ENCODE peak calls at places on chromosomes 2 and 18, in nine cellular contexts. One of them, this sample, is unnamed.

GRCh38 chr2:67880291-67880761 is 182.5 kb downstream of the C1D start:
- DNase-seq in dorsolateral prefrontal cortex: no peak
- DNase-seq in transverse colon: no peak
- DNase-seq in body of pancreas: peak
- DNase-seq in mesothelial cell of epicardium: no peak
- DNase-seq in suprapubic skin: no peak
- DNase-seq in AG10803: no peak
- DNase-seq in lower leg skin: peak
- DNase-seq in heart right ventricle: no peak
- DNase-seq in this sample: peak

GRCh38 chr2:28754321-28754720 is 2.7 kb downstream of the PPP1CB start:
- DNase-seq in dorsolateral prefrontal cortex: no peak
- DNase-seq in suprapubic skin: no peak
- DNase-seq in heart right ventricle: no peak
- DNase-seq in lower leg skin: no peak
- DNase-seq in body of pancreas: no peak
- DNase-seq in transverse colon: no peak
- DNase-seq in AG10803: no peak
- DNase-seq in mesothelial cell of epicardium: no peak
- DNase-seq in this sample: no peak

GRCh38 chr18:49094136-49094535 is 143.4 kb upstream of the SMAD7 start:
- DNase-seq in AG10803: peak
- DNase-seq in dorsolateral prefrontal cortex: no peak
- DNase-seq in lower leg skin: no peak
- DNase-seq in suprapubic skin: no peak
- DNase-seq in body of pancreas: no peak
- DNase-seq in transverse colon: no peak
- DNase-seq in heart right ventricle: no peak
- DNase-seq in mesothelial cell of epicardium: no peak
- DNase-seq in this sample: no peak

GRCh38 chr18:24862225-24862893 is 401.9 kb downstream of the HRH4 start:
- DNase-seq in body of pancreas: no peak
- DNase-seq in dorsolateral prefrontal cortex: no peak
- DNase-seq in lower leg skin: no peak
- DNase-seq in suprapubic skin: no peak
- DNase-seq in transverse colon: no peak
- DNase-seq in AG10803: no peak
- DNase-seq in heart right ventricle: peak
- DNase-seq in mesothelial cell of epicardium: no peak
- DNase-seq in this sample: no peak

GRCh38 chr2:9768388-9768787 is 74.9 kb upstream of the TAF1B start:
- DNase-seq in mesothelial cell of epicardium: no peak
- DNase-seq in lower leg skin: no peak
- DNase-seq in heart right ventricle: no peak
- DNase-seq in AG10803: no peak
- DNase-seq in dorsolateral prefrontal cortex: no peak
- DNase-seq in suprapubic skin: peak
- DNase-seq in transverse colon: peak
- DNase-seq in body of pancreas: peak
- DNase-seq in this sample: no peak

GRCh38 chr2:157856157-157856455 is 20.0 kb downstream of the ACVR1 start:
- DNase-seq in suprapubic skin: no peak
- DNase-seq in AG10803: no peak
- DNase-seq in dorsolateral prefrontal cortex: no peak
- DNase-seq in body of pancreas: no peak
- DNase-seq in transverse colon: no peak
- DNase-seq in mesothelial cell of epicardium: no peak
- DNase-seq in heart right ventricle: no peak
- DNase-seq in lower leg skin: no peak
- DNase-seq in this sample: no peak

GRCh38 chr2:238165288-238165921 is 6.6 kb downstream of the ERFE start:
- DNase-seq in transverse colon: no peak
- DNase-seq in suprapubic skin: peak
- DNase-seq in body of pancreas: no peak
- DNase-seq in AG10803: no peak
- DNase-seq in dorsolateral prefrontal cortex: no peak
- DNase-seq in mesothelial cell of epicardium: no peak
- DNase-seq in lower leg skin: no peak
- DNase-seq in heart right ventricle: no peak
- DNase-seq in this sample: no peak

GRCh38 chr2:239193426-239193825 is 207.4 kb downstream of the HDAC4 start:
- DNase-seq in heart right ventricle: peak
- DNase-seq in body of pancreas: no peak
- DNase-seq in dorsolateral prefrontal cortex: peak
- DNase-seq in transverse colon: no peak
- DNase-seq in mesothelial cell of epicardium: no peak
- DNase-seq in AG10803: no peak
- DNase-seq in lower leg skin: no peak
- DNase-seq in suprapubic skin: peak
- DNase-seq in this sample: peak

GRCh38 chr2:208399201-208399600 is 7.4 kb upstream of the PTH2R start:
- DNase-seq in transverse colon: no peak
- DNase-seq in mesothelial cell of epicardium: no peak
- DNase-seq in AG10803: no peak
- DNase-seq in dorsolateral prefrontal cortex: no peak
- DNase-seq in suprapubic skin: no peak
- DNase-seq in body of pancreas: no peak
- DNase-seq in heart right ventricle: no peak
- DNase-seq in lower leg skin: no peak
- DNase-seq in this sample: no peak

GRCh38 chr2:72367530-72368225 is 220.0 kb upstream of the CYP26B1 start:
- DNase-seq in suprapubic skin: peak
- DNase-seq in lower leg skin: peak
- DNase-seq in heart right ventricle: peak
- DNase-seq in body of pancreas: peak
- DNase-seq in transverse colon: peak
- DNase-seq in dorsolateral prefrontal cortex: peak
- DNase-seq in AG10803: peak
- DNase-seq in mesothelial cell of epicardium: no peak
- DNase-seq in this sample: peak

GRCh38 chr2:70553334-70553583 is 367 bp downstream of the TGFA start:
- DNase-seq in body of pancreas: peak
- DNase-seq in dorsolateral prefrontal cortex: no peak
- DNase-seq in heart right ventricle: no peak
- DNase-seq in lower leg skin: no peak
- DNase-seq in suprapubic skin: no peak
- DNase-seq in transverse colon: peak
- DNase-seq in AG10803: no peak
- DNase-seq in mesothelial cell of epicardium: no peak
- DNase-seq in this sample: no peak

GRCh38 chr18:60413944-60414547 is 41.5 kb upstream of the MC4R start:
- DNase-seq in suprapubic skin: no peak
- DNase-seq in mesothelial cell of epicardium: no peak
- DNase-seq in dorsolateral prefrontal cortex: no peak
- DNase-seq in body of pancreas: no peak
- DNase-seq in lower leg skin: no peak
- DNase-seq in heart right ventricle: no peak
- DNase-seq in transverse colon: peak
- DNase-seq in AG10803: peak
- DNase-seq in this sample: no peak

GRCh38 chr2:239750929-239751718 is 274.0 kb downstream of the NDUFA10 start:
- DNase-seq in dorsolateral prefrontal cortex: no peak
- DNase-seq in lower leg skin: no peak
- DNase-seq in heart right ventricle: no peak
- DNase-seq in transverse colon: no peak
- DNase-seq in mesothelial cell of epicardium: no peak
- DNase-seq in body of pancreas: no peak
- DNase-seq in AG10803: no peak
- DNase-seq in suprapubic skin: no peak
- DNase-seq in this sample: no peak

GRCh38 chr2:236167297-236168109 is 683 bp downstream of the GBX2 start:
- DNase-seq in suprapubic skin: no peak
- DNase-seq in lower leg skin: no peak
- DNase-seq in heart right ventricle: no peak
- DNase-seq in mesothelial cell of epicardium: no peak
- DNase-seq in transverse colon: no peak
- DNase-seq in AG10803: peak
- DNase-seq in dorsolateral prefrontal cortex: no peak
- DNase-seq in body of pancreas: no peak
- DNase-seq in this sample: peak

GRCh38 chr2:71605781-71606241 is 152.4 kb downstream of the DYSF start:
- DNase-seq in AG10803: no peak
- DNase-seq in dorsolateral prefrontal cortex: peak
- DNase-seq in body of pancreas: no peak
- DNase-seq in heart right ventricle: no peak
- DNase-seq in lower leg skin: no peak
- DNase-seq in suprapubic skin: peak
- DNase-seq in transverse colon: no peak
- DNase-seq in mesothelial cell of epicardium: peak
- DNase-seq in this sample: peak

GRCh38 chr2:31134450-31134849 is 3.8 kb downstream of the GALNT14 start:
- DNase-seq in AG10803: no peak
- DNase-seq in transverse colon: no peak
- DNase-seq in mesothelial cell of epicardium: no peak
- DNase-seq in lower leg skin: no peak
- DNase-seq in heart right ventricle: no peak
- DNase-seq in dorsolateral prefrontal cortex: no peak
- DNase-seq in body of pancreas: no peak
- DNase-seq in suprapubic skin: no peak
- DNase-seq in this sample: no peak

GRCh38 chr18:47209166-47209565 is 33.0 kb upstream of the IER3IP1 start:
- DNase-seq in suprapubic skin: no peak
- DNase-seq in lower leg skin: no peak
- DNase-seq in AG10803: peak
- DNase-seq in body of pancreas: no peak
- DNase-seq in dorsolateral prefrontal cortex: no peak
- DNase-seq in heart right ventricle: no peak
- DNase-seq in mesothelial cell of epicardium: no peak
- DNase-seq in transverse colon: no peak
- DNase-seq in this sample: no peak

GRCh38 chr2:72162574-72162973 is 14.9 kb upstream of the CYP26B1 start:
- DNase-seq in mesothelial cell of epicardium: no peak
- DNase-seq in AG10803: no peak
- DNase-seq in lower leg skin: no peak
- DNase-seq in body of pancreas: no peak
- DNase-seq in heart right ventricle: no peak
- DNase-seq in dorsolateral prefrontal cortex: no peak
- DNase-seq in transverse colon: no peak
- DNase-seq in suprapubic skin: no peak
- DNase-seq in this sample: no peak

GRCh38 chr2:125713533-125713932 is 942.4 kb upstream of the GYPC start:
- DNase-seq in suprapubic skin: no peak
- DNase-seq in body of pancreas: no peak
- DNase-seq in mesothelial cell of epicardium: no peak
- DNase-seq in lower leg skin: no peak
- DNase-seq in heart right ventricle: no peak
- DNase-seq in transverse colon: no peak
- DNase-seq in dorsolateral prefrontal cortex: no peak
- DNase-seq in AG10803: no peak
- DNase-seq in this sample: no peak

GRCh38 chr2:99662761-99663341 is 173.0 kb upstream of the REV1 start:
- DNase-seq in dorsolateral prefrontal cortex: no peak
- DNase-seq in lower leg skin: peak
- DNase-seq in mesothelial cell of epicardium: no peak
- DNase-seq in heart right ventricle: peak
- DNase-seq in suprapubic skin: no peak
- DNase-seq in transverse colon: no peak
- DNase-seq in body of pancreas: peak
- DNase-seq in AG10803: peak
- DNase-seq in this sample: no peak

GRCh38 chr2:165833156-165833555 is 39.1 kb upstream of the GALNT3 start:
- DNase-seq in heart right ventricle: no peak
- DNase-seq in lower leg skin: no peak
- DNase-seq in mesothelial cell of epicardium: no peak
- DNase-seq in body of pancreas: no peak
- DNase-seq in dorsolateral prefrontal cortex: no peak
- DNase-seq in transverse colon: no peak
- DNase-seq in suprapubic skin: no peak
- DNase-seq in AG10803: peak
- DNase-seq in this sample: no peak
- TF ChIP-seq CTCF in heart right ventricle: no peak
- TF ChIP-seq CTCF in lower leg skin: no peak
- TF ChIP-seq CTCF in mesothelial cell of epicardium: no peak
- TF ChIP-seq CTCF in body of pancreas: no peak
- TF ChIP-seq CTCF in dorsolateral prefrontal cortex: no peak
- TF ChIP-seq CTCF in transverse colon: no peak
- TF ChIP-seq CTCF in suprapubic skin: no peak
- TF ChIP-seq CTCF in AG10803: no peak
- TF ChIP-seq CTCF in this sample: no peak

DNA sequence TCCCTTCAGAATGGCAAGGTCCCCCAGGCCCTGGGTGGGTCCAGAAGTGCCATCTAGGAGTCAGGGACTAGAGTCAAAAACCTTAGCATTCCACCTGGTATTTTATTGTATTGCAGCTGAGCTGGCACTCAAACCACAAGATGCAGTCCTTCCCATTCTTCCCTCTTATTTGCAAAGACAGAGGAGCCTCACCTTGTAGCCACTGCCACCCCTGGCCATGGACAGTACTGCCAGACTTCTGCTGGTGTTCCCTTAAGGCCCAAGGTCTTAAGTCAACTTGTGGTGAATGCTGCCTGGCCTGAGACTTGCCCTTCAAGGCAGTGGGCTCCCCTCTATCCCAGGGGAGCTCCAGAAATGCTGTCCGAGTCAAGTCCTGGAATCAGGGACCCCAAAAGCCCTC is 6.9 kb downstream of the UGT1A10 start:
- DNase-seq in body of pancreas: no peak
- DNase-seq in suprapubic skin: no peak
- DNase-seq in AG10803: peak
- DNase-seq in heart right ventricle: no peak
- DNase-seq in mesothelial cell of epicardium: no peak
- DNase-seq in lower leg skin: no peak
- DNase-seq in dorsolateral prefrontal cortex: no peak
- DNase-seq in transverse colon: peak
- DNase-seq in this sample: no peak
- TF ChIP-seq CTCF in body of pancreas: no peak
- TF ChIP-seq CTCF in suprapubic skin: no peak
- TF ChIP-seq CTCF in AG10803: peak
- TF ChIP-seq CTCF in heart right ventricle: no peak
- TF ChIP-seq CTCF in mesothelial cell of epicardium: no peak
- TF ChIP-seq CTCF in lower leg skin: no peak
- TF ChIP-seq CTCF in dorsolateral prefrontal cortex: no peak
- TF ChIP-seq CTCF in transverse colon: peak
- TF ChIP-seq CTCF in this sample: no peak

GRCh38 chr2:231786177-231786916 is at the start of gene COPS7B:
- DNase-seq in suprapubic skin: peak
- DNase-seq in transverse colon: peak
- DNase-seq in AG10803: peak
- DNase-seq in lower leg skin: peak
- DNase-seq in mesothelial cell of epicardium: peak
- DNase-seq in heart right ventricle: peak
- DNase-seq in body of pancreas: peak
- DNase-seq in dorsolateral prefrontal cortex: peak
- DNase-seq in this sample: peak
- TF ChIP-seq CTCF in suprapubic skin: peak
- TF ChIP-seq CTCF in transverse colon: peak
- TF ChIP-seq CTCF in AG10803: peak
- TF ChIP-seq CTCF in lower leg skin: no peak
- TF ChIP-seq CTCF in mesothelial cell of epicardium: no peak
- TF ChIP-seq CTCF in heart right ventricle: no peak
- TF ChIP-seq CTCF in body of pancreas: no peak
- TF ChIP-seq CTCF in dorsolateral prefrontal cortex: peak
- TF ChIP-seq CTCF in this sample: no peak

DNA sequence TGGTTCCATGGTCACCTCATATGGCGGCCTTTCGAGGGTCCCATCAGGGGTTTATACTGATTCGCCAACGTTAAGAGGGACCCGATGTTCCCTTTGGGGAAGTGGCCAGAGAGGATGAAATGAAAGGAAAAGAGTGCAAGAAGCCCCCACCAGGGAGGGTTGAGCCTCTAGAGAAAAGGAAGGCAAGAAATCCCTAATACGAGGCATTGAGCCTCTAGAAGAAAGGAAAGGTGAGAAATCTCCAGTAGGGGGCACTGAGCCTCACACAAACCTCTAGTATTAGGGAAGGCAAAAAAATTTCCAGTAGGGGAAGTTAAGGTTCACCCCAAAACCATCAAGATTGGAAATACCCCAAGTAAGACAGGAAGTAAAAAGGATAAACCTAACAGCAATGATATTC is 9.8 kb upstream of the SAP130 start:
- DNase-seq in body of pancreas: no peak
- DNase-seq in AG10803: no peak
- DNase-seq in heart right ventricle: no peak
- DNase-seq in suprapubic skin: no peak
- DNase-seq in transverse colon: no peak
- DNase-seq in lower leg skin: no peak
- DNase-seq in dorsolateral prefrontal cortex: no peak
- DNase-seq in mesothelial cell of epicardium: no peak
- DNase-seq in this sample: no peak
- TF ChIP-seq CTCF in body of pancreas: no peak
- TF ChIP-seq CTCF in AG10803: no peak
- TF ChIP-seq CTCF in heart right ventricle: no peak
- TF ChIP-seq CTCF in suprapubic skin: no peak
- TF ChIP-seq CTCF in transverse colon: no peak
- TF ChIP-seq CTCF in lower leg skin: no peak
- TF ChIP-seq CTCF in dorsolateral prefrontal cortex: no peak
- TF ChIP-seq CTCF in mesothelial cell of epicardium: no peak
- TF ChIP-seq CTCF in this sample: no peak

This sample was measured in coronary artery.